ENCODE peak calls at places on chromosomes 16 and 17, in four cellular contexts. Z is IMR-90, C is H9, X is H1. O is an unnamed sample.

GRCh38 chr17:28773736-28774135 is 29.9 kb downstream of the TRAF4 start:
- DNase-seq in Z (no peak), C (no peak), X (no peak), O (no peak)

GRCh38 chr17:16135461-16135860 is 79.9 kb downstream of the NCOR1 start:
- DNase-seq in Z (peak; percentile 69), C (no peak), X (no peak), O (no peak)

GRCh38 chr16:52837251-52837650 is 215.4 kb downstream of the CHD9NB start:
- DNase-seq in Z (peak; percentile 6), C (no peak), X (no peak), O (no peak)

GRCh38 chr16:85689285-85689949 is 663 bp upstream of the GINS2 start:
- DNase-seq in Z (no peak), C (no peak), X (no peak), O (no peak)

GRCh38 chr16:3007957-3008748 is 4.6 kb upstream of the CLDN9 start:
- DNase-seq in Z (no peak), C (peak; percentile 97), X (peak; percentile 89), O (peak; percentile 97)

GRCh38 chr17:12744298-12744697 is 45.0 kb upstream of the ARHGAP44 start:
- DNase-seq in Z (peak; percentile 69), C (peak; percentile 36), X (no peak), O (peak; percentile 27)

GRCh38 chr17:45228121-45228941 is 6.6 kb downstream of the FMNL1 start:
- DNase-seq in Z (no peak), C (peak; percentile 44), X (no peak), O (no peak)

GRCh38 chr17:76831316-76831715 is 36.9 kb upstream of the MGAT5B start:
- DNase-seq in Z (no peak), C (no peak), X (no peak), O (no peak)

GRCh38 chr17:75130059-75130631 is 1.4 kb downstream of the NT5C start:
- DNase-seq in Z (no peak), C (no peak), X (no peak), O (no peak)

GRCh38 chr17:68290268-68290954 is 516 bp downstream of the SLC16A6 start:
- DNase-seq in Z (no peak), C (peak; percentile 65), X (peak; percentile 71), O (peak; percentile 48)

GRCh38 chr17:19309701-19310100 is 52.8 kb downstream of the B9D1 start:
- DNase-seq in Z (no peak), C (peak; percentile 32), X (no peak), O (peak; percentile 34)

GRCh38 chr16:68257906-68258800 is 6.2 kb upstream of the SLC7A6 start:
- DNase-seq in Z (peak; percentile 38), C (no peak), X (no peak), O (no peak)

GRCh38 chr17:29709861-29710849 is 87.4 kb upstream of the CORO6 start:
- DNase-seq in Z (peak; percentile 52), C (no peak), X (no peak), O (no peak)

GRCh38 chr16:56871172-56871593 is 6.2 kb downstream of the SLC12A3 start:
- DNase-seq in Z (peak; percentile 53), C (no peak), X (no peak), O (no peak)

GRCh38 chr16:17273142-17273561 is 197.6 kb downstream of the XYLT1 start:
- DNase-seq in Z (peak; percentile 94), C (no peak), X (no peak), O (peak; percentile 72)

GRCh38 chr17:2050246-2050866 is 4.5 kb upstream of the HIC1 start:
- DNase-seq in Z (peak; percentile 73), C (peak; percentile 72), X (peak; percentile 77), O (peak; percentile 77)

GRCh38 chr16:30092373-30093010 is 768 bp upstream of the TBX6 start:
- DNase-seq in Z (peak; percentile 27), C (peak; percentile 94), X (peak; percentile 92), O (peak; percentile 95)

GRCh38 chr17:32491371-32492280 is 4.8 kb downstream of the CDK5R1 start:
- DNase-seq in Z (no peak), C (no peak), X (no peak), O (no peak)

GRCh38 chr16:1019934-1020305 is 38.4 kb downstream of the SOX8 start:
- DNase-seq in Z (no peak), C (no peak), X (no peak), O (no peak)

GRCh38 chr17:80910043-80910442 is 81.6 kb upstream of the CHMP6 start:
- DNase-seq in Z (no peak), C (no peak), X (no peak), O (no peak)

GRCh38 chr16:58102665-58103427 is 26.3 kb downstream of the CFAP20 start:
- DNase-seq in Z (no peak), C (no peak), X (no peak), O (no peak)

GRCh38 chr16:29680180-29680598 is 1.2 kb downstream of the QPRT start:
- DNase-seq in Z (no peak), C (no peak), X (no peak), O (peak; percentile 77)

GRCh38 chr17:71142333-71142732 is 973.0 kb downstream of the KCNJ2 start:
- DNase-seq in Z (peak; percentile 10), C (no peak), X (no peak), O (no peak)

GRCh38 chr17:71149607-71150006 is 971.2 kb upstream of the SOX9 start:
- DNase-seq in Z (no peak), C (no peak), X (no peak), O (no peak)

GRCh38 chr17:71145486-71145885 is 975.3 kb upstream of the SOX9 start:
- DNase-seq in Z (no peak), C (no peak), X (no peak), O (no peak)

DNA sequence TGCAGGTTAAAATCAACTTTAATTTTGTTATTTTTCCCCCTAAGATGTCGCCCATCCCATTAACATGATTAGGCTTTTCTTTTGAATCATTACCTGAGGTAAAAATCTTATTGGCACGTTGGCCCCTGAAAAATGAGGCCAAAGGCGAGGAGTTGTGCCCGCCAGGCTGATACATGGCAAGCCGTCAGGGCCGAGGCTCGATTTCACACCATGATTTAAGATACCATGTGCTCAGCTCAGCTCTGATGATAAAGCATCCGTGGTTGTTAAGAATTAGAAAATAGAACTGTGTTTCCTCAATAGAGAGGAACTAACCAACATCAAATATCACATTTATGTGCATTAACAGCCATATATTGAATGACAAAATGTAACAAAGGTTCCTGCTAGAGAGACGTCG is 972.9 kb upstream of the SOX9 start:
- DNase-seq in Z (no peak), C (no peak), X (no peak), O (no peak)
- H2BK120ac ChIP-seq in Z (no peak overlapping the region), C (no peak overlapping the region), X (no peak overlapping the region), O (no peak overlapping the region)

GRCh38 chr16:82313754-82314153 is 143.7 kb upstream of the MPHOSPH6 start:
- DNase-seq in Z (no peak), C (no peak), X (no peak), O (no peak)
- H4K5ac ChIP-seq in Z (no peak overlapping the region), C (no peak overlapping the region), X (no peak overlapping the region), O (no peak overlapping the region)

GRCh38 chr16:55568151-55568693 is 1.7 kb downstream of the CAPNS2 start:
- DNase-seq in Z (no peak), C (no peak), X (no peak), O (no peak)
- H2BK120ac ChIP-seq in Z (no peak overlapping the region), C (no peak overlapping the region), X (no peak overlapping the region), O (no peak overlapping the region)

DNA sequence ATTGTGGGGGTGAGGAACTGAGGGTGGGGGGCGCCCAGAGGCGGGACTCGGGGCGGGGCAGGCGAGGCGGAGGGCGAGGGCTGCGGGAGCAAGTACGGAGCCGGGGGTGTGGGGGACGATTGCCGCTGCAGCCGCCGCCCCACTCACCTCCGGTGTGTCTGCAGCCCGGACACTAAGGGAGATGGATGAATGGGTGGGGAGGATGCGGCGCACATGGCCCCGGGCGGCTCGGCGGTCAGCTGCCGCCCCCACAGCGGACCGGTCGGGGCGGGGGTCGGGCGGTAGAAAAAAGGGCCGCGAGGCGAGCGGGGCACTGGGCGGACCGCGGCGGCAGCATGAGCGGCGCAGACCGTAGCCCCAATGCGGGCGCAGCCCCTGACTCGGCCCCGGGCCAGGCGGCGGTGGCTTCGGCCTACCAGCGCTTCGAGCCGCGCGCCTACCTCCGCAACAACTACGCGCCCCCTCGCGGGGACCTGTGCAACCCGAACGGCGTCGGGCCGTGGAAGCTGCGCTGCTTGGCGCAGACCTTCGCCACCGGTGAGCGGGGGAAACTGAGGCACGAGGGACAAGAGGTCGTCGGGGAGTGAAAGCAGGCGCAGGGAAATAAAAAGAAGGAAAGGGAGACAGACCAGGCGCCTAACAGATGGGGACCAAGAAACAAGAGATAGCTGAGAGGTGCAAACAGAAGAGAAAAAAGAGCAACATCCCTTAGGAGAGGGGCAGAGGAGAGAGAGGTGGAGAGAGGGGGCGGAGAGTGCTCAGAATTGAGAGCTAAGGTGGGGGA is at the start of gene PNMT:
- DNase-seq in Z (peak; percentile 39), C (peak; percentile 81), X (peak; percentile 87), O (peak; percentile 80)
- H4K5ac ChIP-seq in Z (no peak within 1 kb of the TSS), C (no peak within 1 kb of the TSS), X (no peak within 1 kb of the TSS), O (no peak within 1 kb of the TSS)

GRCh38 chr16:48115299-48115698 is 40.5 kb downstream of the ABCC12 start:
- DNase-seq in Z (no peak), C (no peak), X (no peak), O (no peak)

GRCh38 chr16:48118841-48119240 is 37.0 kb downstream of the ABCC12 start:
- DNase-seq in Z (no peak), C (no peak), X (no peak), O (no peak)

GRCh38 chr16:48121276-48121675 is 34.5 kb downstream of the ABCC12 start:
- DNase-seq in Z (no peak), C (no peak), X (no peak), O (no peak)

GRCh38 chr16:48114410-48114809 is 41.4 kb downstream of the ABCC12 start:
- DNase-seq in Z (no peak), C (no peak), X (no peak), O (no peak)

GRCh38 chr16:48117217-48118105 is 38.3 kb downstream of the ABCC12 start:
- DNase-seq in Z (no peak), C (peak; percentile 89), X (peak; percentile 97), O (peak; percentile 90)
- H2BK120ac ChIP-seq in Z (peak overlapping the region; percentile 27), C (no peak overlapping the region), X (no peak overlapping the region), O (no peak overlapping the region)

GRCh38 chr16:24010440-24011089 is 174.8 kb downstream of the PRKCB start:
- DNase-seq in Z (peak; percentile 65), C (peak; percentile 72), X (peak; percentile 80), O (peak; percentile 77)

GRCh38 chr16:24007934-24008333 is 172.2 kb downstream of the PRKCB start:
- DNase-seq in Z (no peak), C (no peak), X (no peak), O (no peak)

GRCh38 chr16:24009955-24010354 is 174.2 kb downstream of the PRKCB start:
- DNase-seq in Z (no peak), C (no peak), X (no peak), O (no peak)

GRCh38 chr16:24011237-24011636 is 175.5 kb downstream of the PRKCB start:
- DNase-seq in Z (no peak), C (no peak), X (no peak), O (no peak)

DNA sequence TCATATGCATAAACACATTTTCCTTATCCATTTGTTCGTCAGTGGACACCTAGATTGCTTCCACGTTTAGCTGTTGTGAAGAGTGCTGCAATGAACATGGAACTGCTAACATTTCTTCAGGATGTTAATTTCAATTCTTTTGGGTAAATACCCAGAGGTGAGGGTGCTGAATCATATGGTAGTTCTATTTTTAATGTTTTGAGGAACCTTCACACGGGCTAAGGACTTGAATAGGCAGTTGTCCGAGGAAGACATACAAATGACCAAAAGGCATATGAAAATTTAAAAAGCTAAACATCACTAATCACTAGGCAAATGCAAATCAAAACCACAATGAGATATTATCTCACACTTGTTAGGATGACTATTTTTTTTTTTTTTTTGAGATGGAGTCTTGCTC is 173.3 kb downstream of the PRKCB start:
- DNase-seq in Z (no peak), C (no peak), X (no peak), O (no peak)
- H4K5ac ChIP-seq in Z (no peak overlapping the region), C (no peak overlapping the region), X (no peak overlapping the region), O (no peak overlapping the region)

O was measured in mesendoderm.